ENCODE peak calls at places on chromosomes 2 and 18, in eight cellular contexts. I, L, M, Q, O, Y, R and E are unnamed samples.

GRCh38 chr2:96698221-96698861 is 41.5 kb downstream of the LMAN2L start:
- DNase-seq in I (no peak), L (no peak), M (no peak), Q (no peak), O (no peak), Y (no peak), R (no peak), E (no peak)

GRCh38 chr2:24182507-24182906 is 7.7 kb downstream of the FAM228A start:
- DNase-seq in I (no peak), L (no peak), M (no peak), Q (no peak), O (no peak), Y (no peak), R (no peak), E (no peak)

GRCh38 chr2:96389728-96390127 is 54.2 kb downstream of the NCAPH start:
- DNase-seq in I (no peak), L (no peak), M (no peak), Q (no peak), O (no peak), Y (peak), R (no peak), E (no peak)

GRCh38 chr18:68417166-68417776 is 297.6 kb downstream of the TMX3 start:
- DNase-seq in I (no peak), L (no peak), M (no peak), Q (no peak), O (no peak), Y (no peak), R (no peak), E (no peak)

GRCh38 chr18:60232541-60232940 is 140.0 kb downstream of the MC4R start:
- DNase-seq in I (no peak), L (no peak), M (no peak), Q (no peak), O (no peak), Y (no peak), R (no peak), E (no peak)

GRCh38 chr18:53028565-53028964 is 688.6 kb downstream of the DCC start:
- DNase-seq in I (no peak), L (no peak), M (no peak), Q (no peak), O (no peak), Y (no peak), R (no peak), E (no peak)

GRCh38 chr18:75405341-75405740 is 22.2 kb downstream of the SMIM21 start:
- DNase-seq in I (no peak), L (no peak), M (no peak), Q (no peak), O (no peak), Y (no peak), R (no peak), E (no peak)

GRCh38 chr2:170816499-170817246 is at the start of gene GAD1:
- DNase-seq in I (no peak), L (no peak), M (no peak), Q (peak), O (peak), Y (peak), R (peak), E (peak)

GRCh38 chr2:159030674-159031380 is 62.4 kb downstream of the TANC1 start:
- DNase-seq in I (no peak), L (no peak), M (no peak), Q (no peak), O (peak), Y (no peak), R (peak), E (no peak)

GRCh38 chr2:158650646-158651357 is 144.3 kb upstream of the DAPL1 start:
- DNase-seq in I (no peak), L (no peak), M (no peak), Q (no peak), O (no peak), Y (no peak), R (no peak), E (no peak)

GRCh38 chr2:192010073-192010472 is 163.2 kb upstream of the CAVIN2 start:
- DNase-seq in I (no peak), L (no peak), M (no peak), Q (no peak), O (no peak), Y (no peak), R (no peak), E (no peak)

GRCh38 chr2:240253583-240254145 is 113.2 kb upstream of the OTOS start:
- DNase-seq in I (no peak), L (no peak), M (no peak), Q (no peak), O (no peak), Y (no peak), R (no peak), E (no peak)

GRCh38 chr2:61151434-61151833 is 10.6 kb upstream of the C2orf74 start:
- DNase-seq in I (no peak), L (no peak), M (no peak), Q (no peak), O (no peak), Y (no peak), R (no peak), E (no peak)

GRCh38 chr2:197108758-197109157 is 182.3 kb upstream of the PGAP1 start:
- DNase-seq in I (no peak), L (no peak), M (no peak), Q (peak), O (peak), Y (no peak), R (no peak), E (no peak)

DNA sequence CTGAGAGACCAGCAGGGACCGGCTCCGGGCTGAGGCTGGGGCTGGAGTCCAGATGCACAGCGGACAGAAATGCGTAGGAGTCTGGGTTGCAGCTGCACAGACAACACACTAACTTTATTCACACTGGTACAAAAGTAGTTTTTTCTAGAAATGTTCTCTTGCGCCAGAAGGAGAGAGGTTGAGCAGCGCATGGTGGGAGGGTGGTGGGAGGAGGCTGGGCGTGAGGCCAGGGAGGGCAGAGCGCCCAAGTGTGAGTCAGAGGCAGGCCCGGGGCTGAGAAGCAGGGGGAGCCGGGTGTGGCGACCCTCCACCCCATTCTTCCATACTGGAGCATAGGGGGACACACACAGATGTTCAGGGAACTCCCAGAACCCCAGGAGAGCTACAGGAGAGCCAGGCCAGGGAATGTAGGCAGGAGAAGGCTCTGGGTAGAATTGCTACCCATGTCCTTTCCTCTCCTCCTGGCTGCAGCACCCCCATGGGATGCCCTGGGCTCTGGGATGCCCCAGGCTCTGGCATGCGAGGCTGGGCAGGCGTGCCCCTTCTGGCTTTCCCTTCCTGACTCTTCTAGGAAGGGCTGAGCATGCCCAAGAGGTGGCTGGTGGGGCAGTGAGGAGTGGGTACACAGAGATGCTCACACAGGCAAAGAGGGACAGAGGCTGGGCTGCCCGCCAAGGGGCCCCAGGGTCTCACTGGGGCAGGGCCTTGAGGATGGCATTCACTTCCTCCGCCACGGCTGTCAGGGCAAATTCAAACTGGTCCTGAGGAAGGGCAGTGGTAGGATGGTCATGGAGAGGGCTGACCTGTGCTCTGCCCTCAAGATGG is 10.6 kb downstream of the DNAJB2 start:
- DNase-seq in I (no peak), L (no peak), M (peak), Q (peak), O (peak), Y (no peak), R (no peak), E (no peak)
- H3K27ac ChIP-seq in I (no peak), L (no peak), M (peak), Q (peak), O (peak), Y (no peak), R (no peak), E (no peak)

DNA sequence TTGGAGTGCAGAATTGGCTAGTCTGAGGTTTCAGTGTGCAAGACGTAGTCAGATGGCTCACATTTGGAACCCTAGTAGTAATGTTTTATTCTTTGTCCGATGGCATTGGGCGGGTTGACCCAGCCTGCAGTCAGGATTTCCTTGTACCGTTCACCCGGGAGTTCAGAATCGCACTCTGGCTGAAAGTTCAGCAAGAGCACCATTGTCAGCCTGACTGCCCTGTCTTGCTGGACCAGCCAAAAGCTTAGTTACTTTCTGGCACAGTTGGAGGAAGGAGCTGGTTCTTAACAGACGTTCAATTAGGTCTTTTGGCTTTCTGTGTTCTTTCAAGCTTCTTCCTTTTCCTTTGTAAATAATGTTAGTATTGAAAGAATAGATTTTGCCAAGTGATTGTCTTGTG is 18.6 kb downstream of the RMC1 start:
- DNase-seq in I (no peak), L (no peak), M (no peak), Q (no peak), O (no peak), Y (no peak), R (no peak), E (no peak)
- H3K27ac ChIP-seq in I (no peak), L (no peak), M (peak), Q (peak), O (peak), Y (no peak), R (no peak), E (no peak)

DNA sequence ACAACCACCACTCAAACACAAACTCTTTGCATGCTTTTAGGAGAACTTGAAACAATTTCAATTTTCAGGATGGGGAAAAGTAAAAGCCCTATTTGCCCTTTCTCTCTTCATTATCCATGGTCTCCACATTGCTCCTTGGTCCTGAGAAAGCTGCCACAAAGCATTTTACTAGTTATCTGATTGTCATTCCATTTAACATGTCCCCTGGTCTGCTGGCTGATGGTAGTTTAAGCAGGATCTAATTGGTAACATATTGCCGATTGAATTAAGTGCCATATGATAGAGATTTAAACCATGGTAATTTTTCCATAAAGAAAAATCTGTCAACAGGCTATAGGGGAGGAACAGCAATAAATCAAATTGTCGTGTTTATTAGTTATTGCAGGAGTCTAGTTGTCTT is 3.3 kb downstream of the AFF3 start:
- DNase-seq in I (no peak), L (no peak), M (no peak), Q (no peak), O (no peak), Y (no peak), R (no peak), E (no peak)
- H3K27ac ChIP-seq in I (no peak), L (no peak), M (no peak), Q (no peak), O (no peak), Y (peak), R (no peak), E (no peak)

DNA sequence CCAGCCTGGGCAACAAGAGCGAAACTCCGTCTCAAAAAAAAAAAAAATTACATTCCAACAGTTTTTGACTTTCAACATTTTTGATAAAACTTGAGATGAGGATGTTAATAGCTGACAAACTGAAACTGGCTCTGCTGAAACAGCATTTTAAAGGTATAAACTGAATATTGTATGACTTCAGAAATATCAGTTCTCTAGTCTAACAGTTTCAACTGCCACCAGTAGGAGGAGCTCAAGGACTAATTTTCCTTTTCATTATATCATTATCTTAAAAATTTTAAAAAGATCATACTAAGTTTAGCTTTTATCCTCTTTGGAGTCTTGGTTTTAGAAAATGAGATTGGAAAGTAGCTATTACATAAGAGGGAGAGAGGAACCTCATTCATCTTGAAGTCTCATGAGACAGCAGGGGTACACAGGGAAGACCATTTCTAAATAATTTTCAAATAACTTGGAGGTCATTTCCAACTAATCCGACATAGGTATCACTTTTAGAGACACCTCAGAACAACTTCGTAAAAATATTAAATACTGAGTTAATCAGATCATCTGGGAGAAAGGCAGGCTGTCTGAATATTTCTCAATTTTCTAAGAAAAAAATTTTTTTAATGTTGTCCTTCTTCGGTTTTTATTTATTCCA is 37.6 kb upstream of the MCM6 start:
- DNase-seq in I (peak), L (no peak), M (no peak), Q (no peak), O (no peak), Y (peak), R (no peak), E (peak)
- H3K27ac ChIP-seq in I (no peak), L (no peak), M (no peak), Q (no peak), O (no peak), Y (peak), R (no peak), E (no peak)

DNA sequence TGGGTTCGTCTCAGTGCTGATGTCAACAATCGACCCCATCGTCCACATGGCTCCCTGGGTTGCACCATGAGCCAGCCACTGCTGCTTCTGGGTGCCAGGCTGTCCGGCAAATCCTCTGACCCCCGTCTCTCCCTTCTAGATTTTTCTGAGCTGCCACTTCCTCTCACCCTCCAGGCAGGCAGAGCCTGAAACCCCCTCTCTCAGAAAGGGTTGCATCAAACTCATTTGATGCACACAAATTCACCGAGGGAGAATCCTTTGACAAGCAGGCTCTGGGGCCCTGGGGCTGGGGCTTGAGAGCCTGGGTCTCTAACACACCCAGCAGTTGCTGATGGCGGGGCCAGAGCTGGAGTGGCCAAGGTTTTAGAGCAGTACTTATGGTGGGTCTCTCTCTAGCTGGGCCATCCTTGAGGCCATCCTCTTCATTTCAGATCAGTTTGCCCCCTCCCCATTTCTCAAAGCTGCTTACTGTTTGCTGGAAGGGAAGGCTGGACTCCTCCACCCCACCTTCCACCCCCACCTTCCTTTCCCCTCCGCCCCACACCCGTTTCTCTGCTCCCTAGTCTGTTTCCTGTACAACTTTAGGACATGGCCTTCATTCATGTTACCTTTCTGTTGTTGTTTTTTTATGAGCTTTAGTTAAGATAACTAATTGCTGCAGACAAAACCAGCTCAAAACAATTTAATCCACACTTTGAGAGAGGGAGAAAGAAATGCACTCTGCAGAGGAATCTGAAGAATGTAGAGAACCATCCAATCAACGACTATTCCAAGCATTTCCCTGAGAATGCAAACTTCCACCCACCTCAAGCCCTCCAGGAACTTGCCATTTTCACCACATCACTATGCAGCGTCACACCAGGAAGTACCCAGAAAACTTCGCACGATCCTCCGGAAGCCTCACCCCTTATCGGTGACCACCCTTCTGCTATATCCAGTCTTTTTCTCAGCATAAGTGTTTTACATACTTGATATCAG is 69.5 kb downstream of the ARL4C start:
- DNase-seq in I (no peak), L (no peak), M (no peak), Q (no peak), O (no peak), Y (peak), R (peak), E (no peak)
- H3K27ac ChIP-seq in I (peak), L (peak), M (no peak), Q (no peak), O (no peak), Y (no peak), R (no peak), E (peak)

DNA sequence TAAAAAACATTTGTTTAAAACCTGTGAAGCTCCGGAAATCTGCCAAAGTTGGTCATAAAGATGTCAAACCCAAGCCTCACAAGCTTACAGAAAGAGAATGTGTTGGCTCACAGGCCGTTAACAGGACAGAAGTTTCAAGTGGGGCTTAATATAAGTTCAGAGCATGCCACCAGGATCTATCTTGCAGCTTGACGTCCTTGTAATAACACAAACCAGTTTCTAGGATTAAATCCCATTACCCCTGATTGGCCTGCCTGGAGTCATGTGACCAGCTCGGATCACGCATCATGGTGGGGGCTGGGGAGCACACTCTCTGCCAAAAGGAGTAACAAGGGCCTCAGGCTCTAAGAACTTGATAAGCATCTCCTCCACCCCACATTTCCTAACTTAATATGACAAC is 38.9 kb upstream of the SCG2 start:
- DNase-seq in I (no peak), L (no peak), M (no peak), Q (no peak), O (no peak), Y (no peak), R (no peak), E (no peak)
- H3K27ac ChIP-seq in I (no peak), L (no peak), M (no peak), Q (no peak), O (no peak), Y (no peak), R (no peak), E (no peak)

DNA sequence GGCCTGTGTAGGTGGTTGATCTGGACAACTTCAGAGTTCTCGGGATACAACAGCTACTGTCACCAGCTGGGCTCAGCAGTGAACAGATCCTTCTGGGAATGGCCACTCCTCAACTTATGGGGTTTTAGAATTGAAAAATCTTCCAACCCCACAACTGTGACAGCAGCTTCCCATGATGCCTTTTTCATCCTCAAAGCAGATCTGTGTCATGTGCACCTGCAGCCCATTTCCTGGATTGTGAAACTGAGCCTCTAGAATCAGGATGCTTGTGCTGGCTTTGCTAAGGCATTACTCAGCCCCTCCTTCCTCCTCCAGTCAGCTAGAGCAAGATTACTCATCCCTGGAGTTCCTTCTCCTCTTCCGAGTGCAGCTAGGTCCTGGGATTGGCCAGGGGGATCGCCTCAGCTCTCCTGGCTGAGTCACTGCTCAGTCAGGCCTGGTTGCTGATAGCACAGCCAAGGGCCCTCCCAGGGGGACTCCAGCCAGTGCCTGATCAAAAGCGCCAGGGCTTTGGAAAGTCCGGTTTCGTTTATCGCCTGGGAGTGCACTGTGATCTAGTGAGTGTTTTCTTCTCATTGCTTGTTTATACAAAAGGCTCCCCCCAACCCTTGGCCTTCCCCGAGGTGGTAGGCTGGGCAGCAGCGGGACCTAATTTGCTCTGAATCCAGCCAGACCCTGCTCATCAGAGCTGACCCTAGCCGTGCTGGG is 2.4 kb upstream of the LPIN1 start:
- DNase-seq in I (peak), L (peak), M (peak), Q (peak), O (peak), Y (peak), R (peak), E (peak)
- H3K27ac ChIP-seq in I (peak), L (no peak), M (peak), Q (peak), O (peak), Y (no peak), R (no peak), E (peak)

DNA sequence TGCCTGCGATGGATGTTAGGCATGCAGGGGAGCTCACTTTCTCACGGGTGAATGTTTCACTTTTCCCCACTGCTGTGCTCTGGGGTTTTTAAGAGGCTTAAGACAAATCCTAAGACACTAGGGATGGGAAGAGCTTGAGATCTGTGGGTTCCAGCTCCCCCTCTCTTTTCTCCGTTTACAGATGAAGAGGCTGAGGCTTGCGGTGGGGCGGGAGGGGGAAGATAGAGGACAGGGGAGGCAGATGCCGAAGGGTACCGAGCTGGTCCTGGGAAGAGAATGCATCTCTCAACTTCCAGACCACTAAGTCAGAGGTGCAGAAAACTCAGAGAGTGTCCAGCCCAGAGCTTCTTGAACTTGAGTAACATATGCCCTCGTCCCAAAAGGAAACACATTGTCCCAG is 8.2 kb upstream of the ATOH8 start:
- DNase-seq in I (no peak), L (no peak), M (no peak), Q (no peak), O (no peak), Y (no peak), R (no peak), E (no peak)
- H3K27ac ChIP-seq in I (no peak), L (no peak), M (peak), Q (peak), O (peak), Y (no peak), R (no peak), E (no peak)